ENCODE peak calls at places on chromosome 20, in six cellular contexts. M, R, N, D, O and Q are unnamed samples.

GRCh38 chr20:50186151-50186885 is 4.3 kb upstream of the CEBPB start:
- DNase-seq in M (peak; percentile 83), R (peak; percentile 84), N (peak; percentile 86), D (no peak), O (peak; percentile 79), Q (peak; percentile 66)

GRCh38 chr20:63100926-63101699 is 94.3 kb upstream of the BHLHE23 start:
- DNase-seq in M (no peak), R (no peak), N (no peak), D (no peak), O (no peak), Q (no peak)

GRCh38 chr20:61271273-61272221 is 19.5 kb downstream of the CDH4 start:
- DNase-seq in M (peak; percentile 50), R (no peak), N (peak; percentile 84), D (no peak), O (peak; percentile 89), Q (no peak)

GRCh38 chr20:2206957-2207769 is 88.6 kb upstream of the TGM3 start:
- DNase-seq in M (peak; percentile 36), R (peak; percentile 35), N (peak; percentile 78), D (no peak), O (peak; percentile 49), Q (no peak)

GRCh38 chr20:54716169-54716747 is 240.9 kb downstream of the DOK5 start:
- DNase-seq in M (no peak), R (no peak), N (no peak), D (no peak), O (no peak), Q (no peak)

GRCh38 chr20:53033176-53033575 is 61.0 kb downstream of the TSHZ2 start:
- DNase-seq in M (no peak), R (no peak), N (no peak), D (no peak), O (no peak), Q (no peak)

GRCh38 chr20:58147628-58148370 is 80.7 kb downstream of the ANKRD60 start:
- DNase-seq in M (no peak), R (no peak), N (no peak), D (no peak), O (no peak), Q (no peak)

GRCh38 chr20:40506567-40506966 is 182.5 kb downstream of the MAFB start:
- DNase-seq in M (peak; percentile 49), R (peak; percentile 99), N (peak; percentile 10), D (peak; percentile 92), O (peak; percentile 51), Q (peak; percentile 90)

GRCh38 chr20:48843125-48843806 is 15.5 kb upstream of the PREX1 start:
- DNase-seq in M (no peak), R (no peak), N (no peak), D (no peak), O (no peak), Q (no peak)

GRCh38 chr20:53901064-53901463 is 169.3 kb downstream of the BCAS1 start:
- DNase-seq in M (no peak), R (peak; percentile 84), N (no peak), D (no peak), O (peak; percentile 72), Q (peak; percentile 95)

GRCh38 chr20:43537921-43538854 is 20.6 kb upstream of the SGK2 start:
- DNase-seq in M (peak; percentile 35), R (peak; percentile 63), N (peak; percentile 58), D (peak; percentile 13), O (peak; percentile 76), Q (peak; percentile 43)

GRCh38 chr20:37162674-37163073 is 16.5 kb upstream of the RPN2 start:
- DNase-seq in M (no peak), R (no peak), N (no peak), D (no peak), O (no peak), Q (no peak)

GRCh38 chr20:4455301-4455701 is 266.4 kb upstream of the PRND start:
- DNase-seq in M (no peak), R (no peak), N (no peak), D (no peak), O (no peak), Q (no peak)